ENCODE peak calls at places on chromosomes 11 and 22, in eight cellular contexts. A, Q, E, W, H, V, J and Y are unnamed samples.

GRCh38 chr11:57764527-57764926 is 2.9 kb downstream of the CTNND1 start:
- DNase-seq in A (no peak), Q (no peak), E (no peak), W (no peak), H (no peak), V (no peak), J (no peak), Y (no peak)

GRCh38 chr22:22168190-22168940 is 76.2 kb upstream of the VPREB1 start:
- DNase-seq in A (no peak), Q (peak), E (peak), W (no peak), H (peak), V (no peak), J (no peak), Y (peak)

GRCh38 chr11:45141171-45141570 is 5.3 kb upstream of the PRDM11 start:
- DNase-seq in A (no peak), Q (no peak), E (no peak), W (no peak), H (no peak), V (no peak), J (no peak), Y (no peak)

GRCh38 chr11:121460941-121461514 is 8.3 kb upstream of the SORL1-AS1 start:
- DNase-seq in A (no peak), Q (no peak), E (no peak), W (no peak), H (no peak), V (no peak), J (no peak), Y (no peak)

GRCh38 chr22:49575703-49576081 is 252.0 kb downstream of the BRD1 start:
- DNase-seq in A (no peak), Q (no peak), E (peak), W (no peak), H (no peak), V (no peak), J (no peak), Y (no peak)

GRCh38 chr22:37242395-37242918 is 1.6 kb downstream of the RAC2 start:
- DNase-seq in A (peak), Q (no peak), E (peak), W (peak), H (no peak), V (peak), J (peak), Y (no peak)

GRCh38 chr22:33467718-33468117 is 409.5 kb upstream of the SYN3 start:
- DNase-seq in A (no peak), Q (no peak), E (no peak), W (peak), H (no peak), V (no peak), J (no peak), Y (no peak)

GRCh38 chr11:70060611-70061293 is 17.4 kb upstream of the ANO1 start:
- DNase-seq in A (no peak), Q (no peak), E (no peak), W (no peak), H (no peak), V (no peak), J (no peak), Y (no peak)

GRCh38 chr11:62461740-62462522 is 43.1 kb downstream of the SCGB1A1 start:
- DNase-seq in A (no peak), Q (no peak), E (no peak), W (peak), H (no peak), V (no peak), J (no peak), Y (no peak)

GRCh38 chr11:134032501-134033091 is 36.3 kb upstream of the JAM3 start:
- DNase-seq in A (no peak), Q (no peak), E (peak), W (peak), H (no peak), V (no peak), J (no peak), Y (peak)

GRCh38 chr11:12390258-12390657 is 12.9 kb downstream of the PARVA start:
- DNase-seq in A (peak), Q (no peak), E (no peak), W (no peak), H (no peak), V (no peak), J (no peak), Y (no peak)

GRCh38 chr22:42366815-42367581 is 65.2 kb downstream of the NFAM1 start:
- DNase-seq in A (no peak), Q (no peak), E (no peak), W (no peak), H (no peak), V (no peak), J (no peak), Y (no peak)

GRCh38 chr11:40252236-40252635 is 1207.2 kb downstream of the LRRC4C start:
- DNase-seq in A (no peak), Q (no peak), E (no peak), W (no peak), H (no peak), V (no peak), J (no peak), Y (no peak)

GRCh38 chr11:101759771-101760450 is 154.9 kb upstream of the CEP126 start:
- DNase-seq in A (no peak), Q (no peak), E (no peak), W (peak), H (no peak), V (no peak), J (no peak), Y (no peak)

GRCh38 chr11:28903716-28904115 is 795.5 kb downstream of the METTL15 start:
- DNase-seq in A (no peak), Q (no peak), E (no peak), W (no peak), H (no peak), V (no peak), J (no peak), Y (no peak)

GRCh38 chr11:92415246-92415645 is 190.6 kb downstream of the FAT3 start:
- DNase-seq in A (no peak), Q (no peak), E (no peak), W (peak), H (no peak), V (no peak), J (no peak), Y (peak)

GRCh38 chr11:112292785-112293407 is 32.2 kb upstream of the PLET1 start:
- DNase-seq in A (no peak), Q (no peak), E (no peak), W (peak), H (no peak), V (no peak), J (no peak), Y (no peak)

GRCh38 chr11:100965346-100965745 is 164.3 kb downstream of the PGR start:
- DNase-seq in A (no peak), Q (no peak), E (no peak), W (no peak), H (no peak), V (no peak), J (no peak), Y (no peak)

GRCh38 chr11:78372114-78372768 is 45.4 kb downstream of the GAB2 start:
- DNase-seq in A (no peak), Q (no peak), E (no peak), W (no peak), H (peak), V (no peak), J (no peak), Y (no peak)

GRCh38 chr11:118046051-118046963 is 30.6 kb upstream of the TMPRSS4 start:
- DNase-seq in A (no peak), Q (no peak), E (no peak), W (no peak), H (no peak), V (no peak), J (peak), Y (no peak)

GRCh38 chr11:69375316-69376154 is 81.6 kb downstream of the MYEOV start:
- DNase-seq in A (no peak), Q (no peak), E (peak), W (no peak), H (no peak), V (no peak), J (no peak), Y (no peak)

GRCh38 chr11:65790104-65790901 is 3.4 kb downstream of the OVOL1 start:
- DNase-seq in A (no peak), Q (no peak), E (no peak), W (no peak), H (no peak), V (no peak), J (no peak), Y (no peak)

GRCh38 chr22:44242946-44243724 is 62.4 kb downstream of the PARVG start:
- DNase-seq in A (no peak), Q (no peak), E (peak), W (no peak), H (no peak), V (no peak), J (no peak), Y (no peak)

GRCh38 chr11:19087658-19088057 is 27.1 kb upstream of the MRGPRX2 start:
- DNase-seq in A (no peak), Q (no peak), E (peak), W (peak), H (no peak), V (no peak), J (no peak), Y (no peak)

GRCh38 chr22:26348810-26349526 is 80.1 kb upstream of the ASPHD2 start:
- DNase-seq in A (no peak), Q (no peak), E (no peak), W (no peak), H (no peak), V (no peak), J (no peak), Y (no peak)

GRCh38 chr11:118881130-118881717 is 2.5 kb upstream of the CXCR5 start:
- DNase-seq in A (no peak), Q (no peak), E (no peak), W (no peak), H (no peak), V (no peak), J (no peak), Y (no peak)

GRCh38 chr11:111540921-111541208 is 345 bp downstream of the LAYN start:
- DNase-seq in A (no peak), Q (no peak), E (no peak), W (no peak), H (no peak), V (no peak), J (no peak), Y (no peak)

GRCh38 chr22:40626826-40627225 is 9.7 kb downstream of the MRTFA start:
- DNase-seq in A (no peak), Q (no peak), E (no peak), W (no peak), H (no peak), V (no peak), J (no peak), Y (no peak)

GRCh38 chr11:34654491-34655334 is 33.8 kb downstream of the EHF start:
- DNase-seq in A (peak), Q (peak), E (peak), W (peak), H (peak), V (no peak), J (no peak), Y (no peak)

GRCh38 chr22:39242809-39243442 is 1.9 kb downstream of the PDGFB start:
- DNase-seq in A (peak), Q (peak), E (peak), W (no peak), H (no peak), V (no peak), J (peak), Y (no peak)

GRCh38 chr11:107044503-107044902 is 26.2 kb upstream of the GUCY1A2 start:
- DNase-seq in A (no peak), Q (no peak), E (no peak), W (no peak), H (no peak), V (no peak), J (no peak), Y (no peak)

GRCh38 chr11:62799486-62799885 is 5.8 kb downstream of the NXF1 start:
- DNase-seq in A (no peak), Q (no peak), E (no peak), W (no peak), H (no peak), V (no peak), J (no peak), Y (no peak)

GRCh38 chr11:46737699-46738098 is 18.7 kb downstream of the F2 start:
- DNase-seq in A (no peak), Q (no peak), E (no peak), W (no peak), H (no peak), V (no peak), J (no peak), Y (no peak)

GRCh38 chr22:23291806-23292452 is 111.6 kb downstream of the BCR start:
- DNase-seq in A (no peak), Q (no peak), E (no peak), W (no peak), H (no peak), V (no peak), J (no peak), Y (no peak)